ENCODE peak calls at places on chromosome 16, in eight cellular contexts. One of them, this sample, is unnamed.
A peak's percentile ranks its signal among the peaks of the same experiment; 100 is the strongest.

GRCh38 chr16:79466111-79466510 is 134.4 kb downstream of the MAF start:
- DNase-seq in left ventricle myocardium inferior: no peak
- DNase-seq in HCT116: no peak
- DNase-seq in neural crest cell: no peak
- DNase-seq in psoas muscle: no peak
- DNase-seq in fibroblast of the aortic adventitia: no peak
- DNase-seq in AG10803: no peak
- DNase-seq in right atrium auricular region: no peak
- DNase-seq in this sample: no peak

GRCh38 chr16:57977418-57978069 is 6.6 kb upstream of the CNGB1 start:
- DNase-seq in neural crest cell: no peak
- DNase-seq in psoas muscle: peak; percentile 44
- DNase-seq in left ventricle myocardium inferior: no peak
- DNase-seq in right atrium auricular region: no peak
- DNase-seq in HCT116: no peak
- DNase-seq in AG10803: no peak
- DNase-seq in fibroblast of the aortic adventitia: no peak
- DNase-seq in this sample: no peak

GRCh38 chr16:20236890-20237289 is 90.4 kb downstream of the GP2 start:
- DNase-seq in fibroblast of the aortic adventitia: no peak
- DNase-seq in neural crest cell: no peak
- DNase-seq in HCT116: no peak
- DNase-seq in psoas muscle: no peak
- DNase-seq in right atrium auricular region: no peak
- DNase-seq in AG10803: no peak
- DNase-seq in left ventricle myocardium inferior: no peak
- DNase-seq in this sample: no peak

GRCh38 chr16:51163366-51163765 is 12.3 kb upstream of the SALL1 start:
- DNase-seq in HCT116: no peak
- DNase-seq in AG10803: peak; percentile 49
- DNase-seq in fibroblast of the aortic adventitia: no peak
- DNase-seq in neural crest cell: no peak
- DNase-seq in psoas muscle: no peak
- DNase-seq in right atrium auricular region: no peak
- DNase-seq in left ventricle myocardium inferior: no peak
- DNase-seq in this sample: no peak

GRCh38 chr16:23367564-23367963 is 65.5 kb downstream of the SCNN1B start:
- DNase-seq in neural crest cell: no peak
- DNase-seq in psoas muscle: no peak
- DNase-seq in fibroblast of the aortic adventitia: no peak
- DNase-seq in right atrium auricular region: no peak
- DNase-seq in left ventricle myocardium inferior: no peak
- DNase-seq in AG10803: no peak
- DNase-seq in HCT116: no peak
- DNase-seq in this sample: no peak

GRCh38 chr16:20941635-20941926 is 41.0 kb downstream of the LYRM1 start:
- DNase-seq in AG10803: no peak
- DNase-seq in psoas muscle: no peak
- DNase-seq in left ventricle myocardium inferior: no peak
- DNase-seq in neural crest cell: no peak
- DNase-seq in fibroblast of the aortic adventitia: no peak
- DNase-seq in HCT116: no peak
- DNase-seq in right atrium auricular region: no peak
- DNase-seq in this sample: no peak

GRCh38 chr16:25210758-25211157 is 6.0 kb upstream of the AQP8 start:
- DNase-seq in left ventricle myocardium inferior: no peak
- DNase-seq in fibroblast of the aortic adventitia: peak; percentile 46
- DNase-seq in HCT116: no peak
- DNase-seq in right atrium auricular region: no peak
- DNase-seq in AG10803: no peak
- DNase-seq in neural crest cell: no peak
- DNase-seq in psoas muscle: no peak
- DNase-seq in this sample: no peak

GRCh38 chr16:57893559-57894389 is 77.2 kb downstream of the CNGB1 start:
- DNase-seq in right atrium auricular region: no peak
- DNase-seq in HCT116: no peak
- DNase-seq in AG10803: peak; percentile 83
- DNase-seq in psoas muscle: no peak
- DNase-seq in fibroblast of the aortic adventitia: peak; percentile 79
- DNase-seq in neural crest cell: no peak
- DNase-seq in left ventricle myocardium inferior: no peak
- DNase-seq in this sample: no peak

GRCh38 chr16:68064791-68065365 is 20.3 kb upstream of the NFATC3 start:
- DNase-seq in left ventricle myocardium inferior: peak; percentile 63
- DNase-seq in neural crest cell: peak; percentile 63
- DNase-seq in psoas muscle: peak; percentile 91
- DNase-seq in fibroblast of the aortic adventitia: peak; percentile 95
- DNase-seq in HCT116: peak; percentile 28
- DNase-seq in AG10803: peak; percentile 69
- DNase-seq in right atrium auricular region: peak; percentile 77
- DNase-seq in this sample: no peak

GRCh38 chr16:55647798-55648197 is 8.0 kb upstream of the SLC6A2 start:
- DNase-seq in fibroblast of the aortic adventitia: no peak
- DNase-seq in right atrium auricular region: no peak
- DNase-seq in neural crest cell: no peak
- DNase-seq in HCT116: no peak
- DNase-seq in AG10803: no peak
- DNase-seq in psoas muscle: no peak
- DNase-seq in left ventricle myocardium inferior: no peak
- DNase-seq in this sample: no peak

GRCh38 chr16:60304725-60305124 is 1570.6 kb upstream of the GOT2 start:
- DNase-seq in left ventricle myocardium inferior: no peak
- DNase-seq in AG10803: no peak
- DNase-seq in right atrium auricular region: no peak
- DNase-seq in fibroblast of the aortic adventitia: no peak
- DNase-seq in neural crest cell: no peak
- DNase-seq in psoas muscle: no peak
- DNase-seq in HCT116: no peak
- DNase-seq in this sample: no peak

GRCh38 chr16:64051826-64052225 is 1070.0 kb downstream of the CDH11 start:
- DNase-seq in psoas muscle: no peak
- DNase-seq in AG10803: peak; percentile 0
- DNase-seq in right atrium auricular region: no peak
- DNase-seq in HCT116: no peak
- DNase-seq in left ventricle myocardium inferior: no peak
- DNase-seq in neural crest cell: no peak
- DNase-seq in fibroblast of the aortic adventitia: peak; percentile 2
- DNase-seq in this sample: no peak
- TF ChIP-seq CTCF in psoas muscle: no peak
- TF ChIP-seq CTCF in AG10803: peak; percentile 37
- TF ChIP-seq CTCF in right atrium auricular region: no peak
- TF ChIP-seq CTCF in HCT116: no peak
- TF ChIP-seq CTCF in left ventricle myocardium inferior: peak; percentile 45
- TF ChIP-seq CTCF in neural crest cell: peak; percentile 70
- TF ChIP-seq CTCF in fibroblast of the aortic adventitia: no peak
- TF ChIP-seq CTCF in this sample: no peak

GRCh38 chr16:17258848-17259713 is 211.7 kb downstream of the XYLT1 start:
- DNase-seq in HCT116: no peak
- DNase-seq in fibroblast of the aortic adventitia: no peak
- DNase-seq in left ventricle myocardium inferior: no peak
- DNase-seq in psoas muscle: no peak
- DNase-seq in right atrium auricular region: no peak
- DNase-seq in neural crest cell: no peak
- DNase-seq in AG10803: no peak
- DNase-seq in this sample: no peak
- TF ChIP-seq CTCF in HCT116: peak; percentile 35
- TF ChIP-seq CTCF in fibroblast of the aortic adventitia: no peak
- TF ChIP-seq CTCF in left ventricle myocardium inferior: no peak
- TF ChIP-seq CTCF in psoas muscle: no peak
- TF ChIP-seq CTCF in right atrium auricular region: no peak
- TF ChIP-seq CTCF in neural crest cell: no peak
- TF ChIP-seq CTCF in AG10803: no peak
- TF ChIP-seq CTCF in this sample: no peak

DNA sequence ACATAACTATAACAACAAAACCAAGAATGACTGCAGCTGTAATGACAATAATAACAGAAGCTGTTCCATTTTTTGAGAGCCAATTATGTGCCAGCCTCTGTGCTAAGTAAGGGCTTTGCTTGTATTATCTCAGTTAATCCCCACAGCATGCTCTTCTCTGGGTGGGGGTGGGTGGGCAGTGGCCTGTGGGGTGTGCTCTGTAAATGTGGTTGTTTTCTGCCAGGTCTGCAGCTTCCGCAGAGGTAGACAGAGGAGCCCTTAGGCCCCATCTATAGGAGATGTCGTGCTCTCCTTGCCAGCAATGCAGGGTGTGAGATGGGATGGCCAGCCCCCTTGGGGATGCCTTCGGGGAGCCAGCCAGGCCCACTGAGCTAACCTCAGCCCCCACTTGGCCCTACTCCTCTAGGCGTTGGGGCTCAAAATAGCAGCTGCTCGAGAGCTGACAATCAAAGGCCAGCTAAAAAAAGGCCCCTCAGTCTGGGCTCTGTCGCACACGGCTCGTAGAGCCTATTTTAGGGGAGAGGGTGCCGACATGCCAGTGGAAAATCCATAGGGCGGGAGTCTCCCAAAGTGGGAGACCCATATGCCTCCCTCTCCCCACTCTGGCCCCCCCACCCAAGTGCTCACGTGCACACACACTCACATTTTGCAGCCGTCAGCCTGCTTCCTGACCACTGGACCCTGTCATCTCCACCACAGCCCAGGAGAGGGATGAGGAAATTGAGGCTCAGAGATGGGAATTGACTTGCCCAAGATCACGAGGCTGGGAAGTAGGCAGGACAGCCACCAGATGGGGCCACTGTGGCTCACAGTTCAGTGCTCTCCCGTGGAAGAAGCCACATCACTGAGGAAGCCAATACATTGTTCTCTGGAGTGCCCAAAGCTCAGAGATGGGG is 15.8 kb downstream of the CDH16 start:
- DNase-seq in fibroblast of the aortic adventitia: no peak
- DNase-seq in neural crest cell: no peak
- DNase-seq in left ventricle myocardium inferior: peak; percentile 70
- DNase-seq in psoas muscle: peak; percentile 49
- DNase-seq in right atrium auricular region: no peak
- DNase-seq in HCT116: no peak
- DNase-seq in AG10803: no peak
- DNase-seq in this sample: no peak
- TF ChIP-seq CTCF in fibroblast of the aortic adventitia: no peak
- TF ChIP-seq CTCF in neural crest cell: no peak
- TF ChIP-seq CTCF in left ventricle myocardium inferior: peak; percentile 12
- TF ChIP-seq CTCF in psoas muscle: no peak
- TF ChIP-seq CTCF in right atrium auricular region: no peak
- TF ChIP-seq CTCF in HCT116: peak; percentile 1
- TF ChIP-seq CTCF in AG10803: no peak
- TF ChIP-seq CTCF in this sample: no peak

GRCh38 chr16:17370233-17371013 is 100.3 kb downstream of the XYLT1 start:
- DNase-seq in psoas muscle: no peak
- DNase-seq in right atrium auricular region: no peak
- DNase-seq in HCT116: no peak
- DNase-seq in left ventricle myocardium inferior: no peak
- DNase-seq in fibroblast of the aortic adventitia: peak; percentile 55
- DNase-seq in neural crest cell: no peak
- DNase-seq in AG10803: peak; percentile 49
- DNase-seq in this sample: no peak

GRCh38 chr16:17368511-17368910 is 102.2 kb downstream of the XYLT1 start:
- DNase-seq in psoas muscle: no peak
- DNase-seq in HCT116: no peak
- DNase-seq in AG10803: no peak
- DNase-seq in right atrium auricular region: no peak
- DNase-seq in neural crest cell: no peak
- DNase-seq in fibroblast of the aortic adventitia: peak; percentile 17
- DNase-seq in left ventricle myocardium inferior: no peak
- DNase-seq in this sample: no peak

GRCh38 chr16:17371014-17371296 is 99.8 kb downstream of the XYLT1 start:
- DNase-seq in psoas muscle: no peak
- DNase-seq in fibroblast of the aortic adventitia: no peak
- DNase-seq in HCT116: no peak
- DNase-seq in AG10803: no peak
- DNase-seq in right atrium auricular region: no peak
- DNase-seq in left ventricle myocardium inferior: no peak
- DNase-seq in neural crest cell: no peak
- DNase-seq in this sample: no peak

GRCh38 chr16:17368951-17369350 is 101.8 kb downstream of the XYLT1 start:
- DNase-seq in left ventricle myocardium inferior: no peak
- DNase-seq in neural crest cell: no peak
- DNase-seq in right atrium auricular region: no peak
- DNase-seq in psoas muscle: no peak
- DNase-seq in AG10803: no peak
- DNase-seq in HCT116: no peak
- DNase-seq in fibroblast of the aortic adventitia: no peak
- DNase-seq in this sample: no peak

DNA sequence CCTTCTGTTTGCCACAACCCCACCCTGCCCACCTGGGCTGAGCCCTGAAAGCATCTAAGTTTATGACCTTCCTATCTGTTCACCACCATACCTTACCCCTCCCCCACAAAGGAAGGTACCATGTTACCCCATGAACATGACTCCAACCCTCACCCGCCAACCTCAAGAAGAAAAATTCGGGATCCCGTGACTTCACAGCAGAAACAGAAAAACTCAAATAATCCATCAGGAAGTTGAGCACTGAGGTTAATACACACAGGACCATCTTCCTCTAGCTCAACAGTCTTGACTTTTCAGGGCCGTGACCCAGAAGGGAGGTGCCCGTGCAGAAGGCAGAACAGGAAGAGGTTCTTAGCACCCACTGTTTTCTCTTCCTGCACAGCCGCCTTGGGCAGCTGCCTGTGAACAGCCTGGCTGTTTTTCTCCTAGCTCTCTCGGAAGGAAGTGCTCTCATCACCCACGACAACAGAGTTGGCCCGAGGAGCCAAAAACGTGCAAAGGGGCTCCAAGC is 101.3 kb downstream of the XYLT1 start:
- DNase-seq in neural crest cell: no peak
- DNase-seq in HCT116: no peak
- DNase-seq in right atrium auricular region: no peak
- DNase-seq in psoas muscle: peak; percentile 66
- DNase-seq in AG10803: no peak
- DNase-seq in fibroblast of the aortic adventitia: no peak
- DNase-seq in left ventricle myocardium inferior: peak; percentile 40
- DNase-seq in this sample: no peak
- TF ChIP-seq CTCF in neural crest cell: no peak
- TF ChIP-seq CTCF in HCT116: no peak
- TF ChIP-seq CTCF in right atrium auricular region: no peak
- TF ChIP-seq CTCF in psoas muscle: no peak
- TF ChIP-seq CTCF in AG10803: no peak
- TF ChIP-seq CTCF in fibroblast of the aortic adventitia: no peak
- TF ChIP-seq CTCF in left ventricle myocardium inferior: no peak
- TF ChIP-seq CTCF in this sample: no peak

DNA sequence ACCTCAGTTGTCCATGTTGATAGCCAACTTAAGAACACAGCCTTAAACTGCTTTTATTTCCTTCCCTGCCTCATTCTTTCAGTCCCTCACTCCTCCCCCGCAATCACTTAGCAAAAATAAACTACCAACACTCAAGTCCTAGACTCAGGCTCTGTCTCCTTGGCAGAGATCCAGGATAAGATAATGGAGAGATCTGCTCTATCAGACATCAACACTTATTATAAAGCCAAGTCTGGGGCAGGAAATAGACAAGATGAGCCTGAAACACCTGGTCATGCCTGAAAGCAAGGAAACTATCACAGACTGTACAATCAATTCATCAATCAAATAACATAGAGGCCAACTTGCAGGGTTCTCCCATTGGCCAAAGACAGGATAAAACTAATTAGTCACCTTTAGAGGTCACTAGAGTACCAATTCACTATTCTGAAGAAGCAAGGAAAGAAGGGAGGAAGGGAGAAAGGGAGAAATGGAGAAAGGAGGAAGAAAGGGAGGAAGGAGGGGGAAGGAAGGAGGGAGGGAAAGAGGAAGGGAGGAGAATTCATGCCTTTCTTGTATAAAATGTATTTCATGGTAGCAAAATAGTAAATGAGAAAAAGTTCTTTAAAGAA is 15.6 kb downstream of the HYDIN start:
- DNase-seq in AG10803: no peak
- DNase-seq in right atrium auricular region: no peak
- DNase-seq in psoas muscle: no peak
- DNase-seq in neural crest cell: no peak
- DNase-seq in fibroblast of the aortic adventitia: peak; percentile 3
- DNase-seq in left ventricle myocardium inferior: no peak
- DNase-seq in HCT116: peak; percentile 4
- DNase-seq in this sample: no peak
- TF ChIP-seq CTCF in AG10803: peak; percentile 1
- TF ChIP-seq CTCF in right atrium auricular region: no peak
- TF ChIP-seq CTCF in psoas muscle: no peak
- TF ChIP-seq CTCF in neural crest cell: peak; percentile 22
- TF ChIP-seq CTCF in fibroblast of the aortic adventitia: no peak
- TF ChIP-seq CTCF in left ventricle myocardium inferior: no peak
- TF ChIP-seq CTCF in HCT116: peak; percentile 16
- TF ChIP-seq CTCF in this sample: no peak

This sample was measured in omental fat pad.